ENCODE peak calls at places on chromosomes 1 and 21, in nine cellular contexts. Z, X, K, Y, E, M, O, G and D are unnamed samples.

GRCh38 chr1:233304489-233305102 is 9.1 kb upstream of the PCNX2 start:
- DNase-seq in X (no peak), M (no peak), Y (no peak), E (no peak), G (peak), O (no peak), Z (no peak), K (peak), D (no peak)

GRCh38 chr21:35428041-35428400 is 378.9 kb upstream of the RUNX1 start:
- DNase-seq in Y (no peak), O (no peak), E (no peak), X (no peak), Z (no peak), K (peak), G (peak), M (no peak), D (no peak)

GRCh38 chr1:200130552-200130951 is 103.0 kb downstream of the NR5A2 start:
- DNase-seq in M (no peak), E (no peak), G (peak), O (no peak), X (no peak), Y (no peak), K (no peak), Z (no peak), D (no peak)

GRCh38 chr1:6624712-6625578 is at the start of gene THAP3:
- DNase-seq in Y (peak), X (peak), O (peak), M (peak), Z (peak), E (peak), G (peak), K (peak), D (peak)

GRCh38 chr21:46559291-46559983 is 45.4 kb downstream of the S100B start:
- DNase-seq in Z (peak), Y (peak), E (no peak), O (no peak), X (no peak), K (no peak), M (no peak), G (no peak), D (no peak)

GRCh38 chr1:48263042-48263441 is 40.5 kb downstream of the SLC5A9 start:
- DNase-seq in Y (no peak), K (no peak), X (no peak), E (no peak), O (no peak), Z (no peak), G (peak), M (no peak), D (no peak)

GRCh38 chr1:247840819-247841218 is 877 bp downstream of the OR11L1 start:
- DNase-seq in G (no peak), M (no peak), X (no peak), K (no peak), E (no peak), Z (no peak), Y (no peak), O (no peak), D (no peak)

GRCh38 chr1:154157520-154158306 is 2.8 kb upstream of the NUP210L start:
- DNase-seq in M (no peak), G (peak), E (no peak), Z (peak), O (no peak), X (no peak), Y (peak), K (no peak), D (no peak)

GRCh38 chr21:31570824-31571425 is 88.6 kb upstream of the SOD1 start:
- DNase-seq in M (no peak), E (no peak), X (no peak), G (no peak), Z (no peak), K (no peak), O (no peak), Y (no peak), D (no peak)

GRCh38 chr1:153569465-153569864 is 3.8 kb upstream of the S100A2 start:
- DNase-seq in X (no peak), G (no peak), Z (no peak), K (no peak), M (no peak), E (no peak), Y (no peak), O (no peak), D (no peak)

GRCh38 chr1:161954466-161954865 is 69.2 kb downstream of the OLFML2B start:
- DNase-seq in E (no peak), M (no peak), Y (no peak), G (no peak), O (no peak), K (no peak), X (no peak), Z (no peak), D (no peak)

GRCh38 chr1:29531596-29531995 is 295.3 kb downstream of the PTPRU start:
- DNase-seq in O (no peak), X (no peak), E (no peak), K (no peak), M (no peak), Z (no peak), G (no peak), Y (no peak), D (no peak)

GRCh38 chr1:159915571-159916239 is 9.6 kb downstream of the TAGLN2 start:
- DNase-seq in M (no peak), Y (no peak), O (no peak), Z (no peak), G (no peak), K (no peak), X (no peak), E (peak), D (no peak)
- H3K27ac ChIP-seq in M (peak), Y (no peak), O (no peak), Z (no peak), G (no peak), K (peak), X (peak), E (no peak), D (no peak)

DNA sequence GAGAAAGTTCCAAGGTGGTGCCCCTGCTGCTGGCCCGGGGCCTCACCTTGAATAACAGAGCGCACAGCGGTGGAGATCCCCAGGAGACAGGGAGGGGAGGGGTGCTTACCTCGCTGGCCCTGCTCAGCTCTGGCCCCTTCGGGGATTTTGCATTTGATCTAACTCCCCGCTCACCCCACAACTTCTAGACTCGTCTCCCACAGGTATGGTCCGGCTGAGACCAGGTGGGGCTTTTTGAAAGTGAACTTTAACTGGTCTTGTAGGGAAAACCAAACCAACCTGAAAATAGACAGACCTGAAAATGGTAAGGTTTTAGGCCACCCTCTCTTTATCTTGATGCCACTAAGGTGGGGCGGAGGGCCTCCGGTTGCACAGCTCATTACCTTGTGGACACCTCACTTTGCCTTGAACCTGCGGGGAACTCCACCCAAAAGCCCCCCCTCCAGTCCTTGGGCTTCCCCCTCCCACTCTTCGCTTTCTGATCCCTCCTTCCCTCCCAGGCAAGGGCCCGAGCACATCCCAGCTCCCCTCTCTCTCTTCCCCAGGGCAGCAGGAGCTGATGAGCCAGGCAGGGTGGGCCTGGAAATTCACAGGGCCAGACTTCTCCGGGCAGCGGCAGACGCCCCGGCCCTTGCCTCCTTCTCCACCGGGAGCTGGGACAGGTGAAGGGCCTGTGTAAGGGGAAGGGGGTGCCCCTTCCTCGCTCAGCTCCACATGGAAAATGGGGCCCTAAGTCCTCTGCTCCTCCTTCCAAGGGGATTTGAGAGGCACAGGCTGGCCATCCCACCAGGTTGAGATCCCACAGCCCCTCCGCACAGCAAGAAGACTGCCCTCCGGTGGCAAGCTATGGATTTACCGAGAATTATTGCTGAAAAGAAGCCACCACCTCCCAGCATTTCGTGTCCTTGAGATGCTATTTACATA is 16.1 kb downstream of the TNFRSF8 start:
- DNase-seq in G (peak), M (no peak), Z (no peak), E (no peak), K (peak), O (no peak), X (no peak), Y (peak), D (no peak)
- H3K27ac ChIP-seq in G (no peak), M (no peak), Z (no peak), E (no peak), K (no peak), O (no peak), X (no peak), Y (no peak), D (no peak)

GRCh38 chr1:80250573-80251168 is 1244.1 kb upstream of the ADGRL4 start:
- DNase-seq in Y (no peak), Z (no peak), E (no peak), X (no peak), K (no peak), G (no peak), O (no peak), M (no peak), D (no peak)
- H3K27ac ChIP-seq in Y (no peak), Z (no peak), E (no peak), X (no peak), K (no peak), G (no peak), O (no peak), M (no peak), D (no peak)

GRCh38 chr1:26945138-26945537 is 15.1 kb downstream of the KDF1 start:
- DNase-seq in K (no peak), E (no peak), Z (no peak), M (no peak), G (no peak), O (no peak), X (no peak), Y (no peak), D (no peak)
- H3K27ac ChIP-seq in K (no peak), E (no peak), Z (no peak), M (no peak), G (no peak), O (no peak), X (peak), Y (no peak), D (no peak)

GRCh38 chr21:37435719-37436118 is 69.1 kb downstream of the DYRK1A start:
- DNase-seq in K (no peak), Z (no peak), O (no peak), G (no peak), Y (no peak), M (no peak), X (no peak), E (no peak), D (no peak)

GRCh38 chr21:37436180-37436579 is 69.6 kb downstream of the DYRK1A start:
- DNase-seq in K (no peak), Y (no peak), G (no peak), Z (no peak), X (no peak), O (no peak), M (no peak), E (no peak), D (no peak)

GRCh38 chr21:37431243-37431642 is 64.7 kb downstream of the DYRK1A start:
- DNase-seq in G (no peak), Z (no peak), E (no peak), M (no peak), K (no peak), O (no peak), X (no peak), Y (no peak), D (no peak)

GRCh38 chr21:37435120-37435519 is 68.5 kb downstream of the DYRK1A start:
- DNase-seq in O (peak), E (peak), M (no peak), Y (peak), Z (peak), K (peak), G (peak), X (peak), D (peak)

DNA sequence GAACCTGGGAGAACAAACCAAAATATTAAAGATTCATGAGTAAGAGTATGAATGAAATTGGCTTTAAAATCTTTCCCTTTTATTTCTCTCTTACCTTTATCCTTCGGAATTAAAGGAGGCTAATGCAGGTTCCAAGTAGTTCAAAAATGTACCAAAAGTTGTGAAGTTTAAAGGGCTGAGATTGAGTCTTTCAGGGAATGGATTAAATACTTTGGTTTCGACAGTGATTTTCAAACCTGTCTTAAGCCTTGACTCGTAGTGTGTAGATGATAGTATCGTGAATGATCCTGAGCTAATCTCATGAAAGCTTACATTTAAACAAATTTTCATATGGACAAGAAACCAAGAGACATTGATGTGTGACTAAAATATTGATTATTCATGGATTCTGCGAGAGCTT is 66.9 kb downstream of the DYRK1A start:
- DNase-seq in Y (no peak), K (no peak), E (no peak), G (no peak), X (no peak), M (no peak), Z (no peak), O (no peak), D (no peak)
- H3K27ac ChIP-seq in Y (no peak), K (no peak), E (no peak), G (peak), X (no peak), M (no peak), Z (no peak), O (no peak), D (no peak)